ENCODE peak calls at places on chromosomes 16 and 17, in six cellular contexts. Z is HCT116, C is SK-N-SH, G is HepG2, D is GM12878, U is K562. M is an unnamed sample.

GRCh38 chr17:58529275-58529674 is 14.8 kb upstream of the MTMR4 start:
- DNase-seq in D (no peak), U (no peak), Z (no peak), C (no peak), G (no peak), M (no peak)

GRCh38 chr16:86556576-86556975 is 1.5 kb upstream of the MTHFSD start:
- DNase-seq in C (no peak), D (no peak), G (no peak), U (no peak), Z (no peak), M (no peak)

GRCh38 chr17:65115721-65116312 is 21.4 kb upstream of the RGS9 start:
- DNase-seq in C (no peak), D (no peak), G (no peak), U (no peak), Z (no peak), M (no peak)

GRCh38 chr16:8935989-8936388 is 27.7 kb downstream of the USP7 start:
- DNase-seq in U (no peak), G (peak; percentile 58), C (peak; percentile 39), D (no peak), Z (no peak), M (no peak)

GRCh38 chr16:8096211-8096610 is 494.1 kb downstream of the TMEM114 start:
- DNase-seq in Z (no peak), G (no peak), C (no peak), D (no peak), U (no peak), M (no peak)

GRCh38 chr17:75404223-75404738 is 1.2 kb downstream of the GRB2 start:
- DNase-seq in G (peak; percentile 83), Z (peak; percentile 69), D (no peak), C (peak; percentile 87), U (peak; percentile 71), M (peak; percentile 66)

GRCh38 chr17:32569171-32570080 is 82.6 kb downstream of the CDK5R1 start:
- DNase-seq in Z (no peak), D (peak; percentile 90), G (no peak), U (no peak), C (no peak), M (no peak)

GRCh38 chr17:6639651-6640535 is 618 bp downstream of the KIAA0753 start:
- DNase-seq in C (no peak), D (no peak), Z (no peak), U (peak; percentile 19), G (no peak), M (peak; percentile 20)

GRCh38 chr16:56102159-56102798 is 89.0 kb upstream of the GNAO1 start:
- DNase-seq in U (no peak), Z (no peak), C (peak; percentile 80), D (no peak), G (no peak), M (no peak)

GRCh38 chr17:47935961-47936360 is 5.4 kb upstream of the PNPO start:
- DNase-seq in U (peak; percentile 86), G (no peak), C (no peak), D (no peak), Z (peak; percentile 92), M (no peak)

GRCh38 chr17:11608396-11608795 is 10.1 kb downstream of the DNAH9 start:
- DNase-seq in G (peak; percentile 85), U (peak; percentile 13), D (no peak), Z (no peak), C (peak; percentile 44), M (peak; percentile 3)

GRCh38 chr16:70432800-70433455 is 6.0 kb downstream of the ST3GAL2 start:
- DNase-seq in U (no peak), D (no peak), C (peak; percentile 38), G (no peak), Z (no peak), M (no peak)

GRCh38 chr16:70402916-70403659 is 35.8 kb downstream of the ST3GAL2 start:
- DNase-seq in D (no peak), C (no peak), U (no peak), G (peak; percentile 44), Z (no peak), M (no peak)

GRCh38 chr17:81083125-81083765 is 48.3 kb downstream of the BAIAP2 start:
- DNase-seq in C (peak; percentile 87), Z (no peak), D (no peak), G (peak; percentile 94), U (no peak), M (no peak)

GRCh38 chr16:89174877-89175276 is 3.3 kb downstream of the CDH15 start:
- DNase-seq in Z (no peak), C (no peak), D (no peak), G (no peak), U (no peak), M (no peak)

GRCh38 chr16:67336646-67337045 is 10.0 kb downstream of the LRRC36 start:
- DNase-seq in U (no peak), D (no peak), Z (no peak), C (no peak), G (no peak), M (no peak)

GRCh38 chr17:32331243-32332040 is 10.5 kb downstream of the C17orf75 start:
- DNase-seq in G (no peak), U (no peak), C (no peak), D (no peak), Z (no peak), M (no peak)

GRCh38 chr17:10698116-10698818 is 873 bp downstream of the ADPRM start:
- DNase-seq in D (no peak), G (peak; percentile 10), U (peak; percentile 12), C (peak; percentile 30), Z (no peak), M (no peak)

GRCh38 chr17:75153854-75154194 is 488 bp downstream of the JPT1 start:
- DNase-seq in G (no peak), C (no peak), U (peak; percentile 51), Z (no peak), D (no peak), M (peak; percentile 54)

GRCh38 chr17:81456798-81457197 is 55.8 kb downstream of the ACTG1 start:
- DNase-seq in G (peak; percentile 35), Z (no peak), D (no peak), C (no peak), U (no peak), M (no peak)

GRCh38 chr16:3819741-3820724 is 60.5 kb downstream of the CREBBP start:
- DNase-seq in D (no peak), C (peak; percentile 79), G (no peak), U (peak; percentile 31), Z (peak; percentile 27), M (peak; percentile 26)
- TF ChIP-seq JUND in D (no peak), C (peak; percentile 37), G (no peak), U (no peak), Z (no peak), M (no peak)

GRCh38 chr16:27193300-27193990 is 9.9 kb upstream of the KDM8 start:
- DNase-seq in U (no peak), Z (no peak), G (no peak), C (no peak), D (no peak), M (no peak)

GRCh38 chr16:27190316-27190871 is 12.9 kb upstream of the KDM8 start:
- DNase-seq in C (no peak), Z (no peak), U (no peak), G (no peak), D (no peak), M (no peak)

GRCh38 chr16:27188633-27189032 is 14.7 kb upstream of the KDM8 start:
- DNase-seq in U (no peak), Z (no peak), D (no peak), G (no peak), C (no peak), M (no peak)

GRCh38 chr16:27191352-27191924 is 11.9 kb upstream of the KDM8 start:
- DNase-seq in G (no peak), U (no peak), D (no peak), Z (no peak), C (no peak), M (no peak)

DNA sequence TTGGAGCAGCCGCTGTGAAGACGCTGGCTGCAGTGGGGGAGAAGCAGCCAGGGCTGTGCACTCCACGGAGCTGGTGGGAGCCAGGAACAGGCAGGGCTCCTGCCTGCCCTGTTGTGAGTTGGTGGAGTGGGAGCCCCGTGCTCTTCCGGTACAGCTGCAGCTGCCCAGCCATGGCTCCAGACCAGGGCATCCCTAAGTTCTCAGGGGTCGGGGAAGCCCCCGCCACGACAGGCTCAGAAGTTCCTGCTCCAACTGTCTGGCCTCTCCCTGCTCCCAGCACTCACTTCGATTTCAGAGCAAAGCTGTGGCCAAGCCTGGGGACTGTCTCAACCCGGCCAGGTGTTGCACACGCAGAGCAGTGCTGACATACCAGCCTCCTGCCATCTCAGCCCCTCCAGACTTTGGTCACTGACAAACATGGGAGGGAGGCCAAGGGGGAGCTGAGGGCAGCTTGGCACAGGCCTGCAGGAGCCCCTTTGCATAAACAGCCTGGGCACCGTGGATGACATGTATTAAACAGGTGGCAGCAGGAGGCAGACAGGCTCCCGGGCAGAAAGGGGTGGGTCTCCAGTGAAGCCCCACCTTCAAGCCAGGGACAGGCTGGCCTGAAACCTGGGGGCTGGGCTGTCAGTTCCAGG is 13.9 kb upstream of the KDM8 start:
- DNase-seq in G (no peak), U (no peak), D (no peak), Z (no peak), C (no peak), M (no peak)
- TF ChIP-seq JUND in G (no peak), U (no peak), D (no peak), Z (no peak), C (no peak), M (no peak)

GRCh38 chr16:66222756-66223155 is 143.7 kb upstream of the CDH5 start:
- DNase-seq in Z (no peak), U (no peak), G (no peak), D (no peak), C (no peak), M (no peak)

GRCh38 chr16:66225696-66226095 is 140.8 kb upstream of the CDH5 start:
- DNase-seq in G (no peak), Z (no peak), C (no peak), U (no peak), D (no peak), M (no peak)

GRCh38 chr16:66223176-66223780 is 143.2 kb upstream of the CDH5 start:
- DNase-seq in U (no peak), D (no peak), G (no peak), Z (no peak), C (no peak), M (no peak)

GRCh38 chr16:66224186-66224585 is 142.3 kb upstream of the CDH5 start:
- DNase-seq in U (no peak), D (no peak), C (no peak), G (no peak), Z (no peak), M (no peak)

DNA sequence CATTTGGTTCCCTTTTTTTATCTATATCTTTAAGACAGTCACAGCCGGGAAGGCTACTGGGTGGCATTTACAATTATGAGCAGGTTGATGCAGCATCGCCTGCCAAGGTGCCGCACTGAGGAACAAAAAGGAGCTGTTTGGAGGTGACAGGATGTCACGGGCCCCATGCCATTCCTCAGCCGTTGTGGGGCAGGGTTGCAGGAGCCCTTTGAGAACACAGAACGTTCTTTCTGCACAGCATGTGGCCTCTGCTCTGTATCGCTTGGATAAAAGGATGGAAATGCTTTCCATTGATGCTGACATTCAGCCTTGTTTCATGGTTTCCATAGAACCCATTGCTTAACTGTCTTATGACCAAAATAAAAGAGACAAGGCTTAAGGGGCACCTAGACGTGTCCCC is 141.9 kb upstream of the CDH5 start:
- DNase-seq in G (no peak), C (no peak), U (no peak), D (no peak), Z (no peak), M (no peak)
- TF ChIP-seq JUND in G (no peak), C (no peak), U (no peak), D (no peak), Z (no peak), M (no peak)

GRCh38 chr16:57618306-57619132 is 9.9 kb upstream of the ADGRG1 start:
- DNase-seq in C (no peak), Z (no peak), U (no peak), G (no peak), D (no peak), M (peak; percentile 87)
- TF ChIP-seq JUND in C (no peak), Z (no peak), U (no peak), G (no peak), D (no peak), M (no peak)

M was measured in T47D.